ENCODE peak calls at places on chromosomes 11 and 22, in eight cellular contexts. One of them, this sample, is unnamed.

GRCh38 chr11:121592708-121593107 is 139.9 kb upstream of the SORL1-AS1 start:
- DNase-seq in tibial nerve: no peak
- DNase-seq in A549: no peak
- DNase-seq in stomach: no peak
- DNase-seq in HepG2: no peak
- DNase-seq in sigmoid colon: no peak
- DNase-seq in H1: no peak
- DNase-seq in suprapubic skin: no peak
- DNase-seq in this sample: no peak

GRCh38 chr11:62856333-62856910 is 17.0 kb upstream of the WDR74 start:
- DNase-seq in tibial nerve: no peak
- DNase-seq in A549: no peak
- DNase-seq in stomach: no peak
- DNase-seq in HepG2: no peak
- DNase-seq in sigmoid colon: no peak
- DNase-seq in H1: no peak
- DNase-seq in suprapubic skin: no peak
- DNase-seq in this sample: no peak

GRCh38 chr11:62647609-62648005 is 1.2 kb upstream of the GANAB start:
- DNase-seq in tibial nerve: no peak
- DNase-seq in A549: no peak
- DNase-seq in stomach: no peak
- DNase-seq in HepG2: no peak
- DNase-seq in sigmoid colon: no peak
- DNase-seq in H1: no peak
- DNase-seq in suprapubic skin: no peak
- DNase-seq in this sample: no peak

GRCh38 chr22:21703684-21704316 is 31.8 kb downstream of the YPEL1 start:
- DNase-seq in tibial nerve: no peak
- DNase-seq in A549: no peak
- DNase-seq in stomach: no peak
- DNase-seq in HepG2: no peak
- DNase-seq in sigmoid colon: no peak
- DNase-seq in H1: no peak
- DNase-seq in suprapubic skin: no peak
- DNase-seq in this sample: no peak

GRCh38 chr11:43868852-43869567 is 11.6 kb upstream of the ALKBH3 start:
- DNase-seq in tibial nerve: no peak
- DNase-seq in A549: peak
- DNase-seq in stomach: no peak
- DNase-seq in HepG2: peak
- DNase-seq in sigmoid colon: no peak
- DNase-seq in H1: no peak
- DNase-seq in suprapubic skin: no peak
- DNase-seq in this sample: no peak

GRCh38 chr11:77232242-77232641 is 69.2 kb downstream of the GDPD4 start:
- DNase-seq in tibial nerve: no peak
- DNase-seq in A549: no peak
- DNase-seq in stomach: no peak
- DNase-seq in HepG2: no peak
- DNase-seq in sigmoid colon: no peak
- DNase-seq in H1: no peak
- DNase-seq in suprapubic skin: no peak
- DNase-seq in this sample: no peak

GRCh38 chr11:115217726-115218311 is 286.4 kb downstream of the CADM1 start:
- DNase-seq in tibial nerve: no peak
- DNase-seq in A549: no peak
- DNase-seq in stomach: no peak
- DNase-seq in HepG2: no peak
- DNase-seq in sigmoid colon: no peak
- DNase-seq in H1: no peak
- DNase-seq in suprapubic skin: no peak
- DNase-seq in this sample: no peak

GRCh38 chr11:26229270-26229669 is 102.7 kb upstream of the ANO3 start:
- DNase-seq in tibial nerve: no peak
- DNase-seq in A549: peak
- DNase-seq in stomach: no peak
- DNase-seq in HepG2: no peak
- DNase-seq in sigmoid colon: no peak
- DNase-seq in H1: no peak
- DNase-seq in suprapubic skin: no peak
- DNase-seq in this sample: no peak

GRCh38 chr11:69218946-69219720 is 63.4 kb downstream of the SMIM38 start:
- DNase-seq in tibial nerve: no peak
- DNase-seq in A549: no peak
- DNase-seq in stomach: peak
- DNase-seq in HepG2: no peak
- DNase-seq in sigmoid colon: no peak
- DNase-seq in H1: peak
- DNase-seq in suprapubic skin: no peak
- DNase-seq in this sample: no peak

GRCh38 chr11:92322225-92322624 is 97.6 kb downstream of the FAT3 start:
- DNase-seq in tibial nerve: no peak
- DNase-seq in A549: no peak
- DNase-seq in stomach: no peak
- DNase-seq in HepG2: no peak
- DNase-seq in sigmoid colon: no peak
- DNase-seq in H1: no peak
- DNase-seq in suprapubic skin: no peak
- DNase-seq in this sample: no peak
- TF ChIP-seq EP300 in tibial nerve: no peak
- TF ChIP-seq EP300 in A549: no peak
- TF ChIP-seq EP300 in stomach: no peak
- TF ChIP-seq EP300 in HepG2: no peak
- TF ChIP-seq EP300 in sigmoid colon: no peak
- TF ChIP-seq EP300 in H1: no peak
- TF ChIP-seq EP300 in suprapubic skin: no peak
- TF ChIP-seq EP300 in this sample: no peak

GRCh38 chr11:86070435-86071056 is 1.7 kb upstream of the PICALM start:
- DNase-seq in tibial nerve: no peak
- DNase-seq in A549: no peak
- DNase-seq in stomach: no peak
- DNase-seq in HepG2: no peak
- DNase-seq in sigmoid colon: no peak
- DNase-seq in H1: no peak
- DNase-seq in suprapubic skin: no peak
- DNase-seq in this sample: no peak

GRCh38 chr11:86069408-86070086 is 663 bp upstream of the PICALM start:
- DNase-seq in tibial nerve: peak
- DNase-seq in A549: peak
- DNase-seq in stomach: no peak
- DNase-seq in HepG2: peak
- DNase-seq in sigmoid colon: peak
- DNase-seq in H1: no peak
- DNase-seq in suprapubic skin: no peak
- DNase-seq in this sample: peak

GRCh38 chr11:86068138-86068861 is 584 bp downstream of the PICALM start:
- DNase-seq in tibial nerve: peak
- DNase-seq in A549: peak
- DNase-seq in stomach: peak
- DNase-seq in HepG2: peak
- DNase-seq in sigmoid colon: peak
- DNase-seq in H1: peak
- DNase-seq in suprapubic skin: peak
- DNase-seq in this sample: peak

GRCh38 chr11:86067230-86068137 is 1.4 kb downstream of the PICALM start:
- DNase-seq in tibial nerve: no peak
- DNase-seq in A549: no peak
- DNase-seq in stomach: no peak
- DNase-seq in HepG2: peak
- DNase-seq in sigmoid colon: no peak
- DNase-seq in H1: no peak
- DNase-seq in suprapubic skin: no peak
- DNase-seq in this sample: no peak

GRCh38 chr11:86068951-86069407 is at the start of gene PICALM:
- DNase-seq in tibial nerve: peak
- DNase-seq in A549: peak
- DNase-seq in stomach: peak
- DNase-seq in HepG2: peak
- DNase-seq in sigmoid colon: peak
- DNase-seq in H1: peak
- DNase-seq in suprapubic skin: peak
- DNase-seq in this sample: peak
- TF ChIP-seq EP300 in tibial nerve: peak
- TF ChIP-seq EP300 in A549: no peak
- TF ChIP-seq EP300 in stomach: peak
- TF ChIP-seq EP300 in HepG2: no peak
- TF ChIP-seq EP300 in sigmoid colon: peak
- TF ChIP-seq EP300 in H1: no peak
- TF ChIP-seq EP300 in suprapubic skin: peak
- TF ChIP-seq EP300 in this sample: peak

GRCh38 chr22:38314992-38315800 is 2.0 kb downstream of the CSNK1E start:
- DNase-seq in tibial nerve: no peak
- DNase-seq in A549: no peak
- DNase-seq in stomach: peak
- DNase-seq in HepG2: no peak
- DNase-seq in sigmoid colon: no peak
- DNase-seq in H1: no peak
- DNase-seq in suprapubic skin: no peak
- DNase-seq in this sample: peak

GRCh38 chr22:38316340-38317236 is 645 bp downstream of the CSNK1E start:
- DNase-seq in tibial nerve: peak
- DNase-seq in A549: peak
- DNase-seq in stomach: peak
- DNase-seq in HepG2: no peak
- DNase-seq in sigmoid colon: peak
- DNase-seq in H1: peak
- DNase-seq in suprapubic skin: no peak
- DNase-seq in this sample: peak

GRCh38 chr22:38314140-38314991 is 2.9 kb downstream of the CSNK1E start:
- DNase-seq in tibial nerve: no peak
- DNase-seq in A549: no peak
- DNase-seq in stomach: no peak
- DNase-seq in HepG2: no peak
- DNase-seq in sigmoid colon: no peak
- DNase-seq in H1: no peak
- DNase-seq in suprapubic skin: no peak
- DNase-seq in this sample: peak

GRCh38 chr22:38317237-38317994 is at the start of gene CSNK1E:
- DNase-seq in tibial nerve: peak
- DNase-seq in A549: peak
- DNase-seq in stomach: peak
- DNase-seq in HepG2: no peak
- DNase-seq in sigmoid colon: peak
- DNase-seq in H1: peak
- DNase-seq in suprapubic skin: no peak
- DNase-seq in this sample: peak

GRCh38 chr22:38315801-38316339 is 1.4 kb downstream of the CSNK1E start:
- DNase-seq in tibial nerve: no peak
- DNase-seq in A549: no peak
- DNase-seq in stomach: no peak
- DNase-seq in HepG2: no peak
- DNase-seq in sigmoid colon: no peak
- DNase-seq in H1: no peak
- DNase-seq in suprapubic skin: no peak
- DNase-seq in this sample: no peak
- TF ChIP-seq EP300 in tibial nerve: no peak
- TF ChIP-seq EP300 in A549: no peak
- TF ChIP-seq EP300 in stomach: no peak
- TF ChIP-seq EP300 in HepG2: no peak
- TF ChIP-seq EP300 in sigmoid colon: no peak
- TF ChIP-seq EP300 in H1: no peak
- TF ChIP-seq EP300 in suprapubic skin: no peak
- TF ChIP-seq EP300 in this sample: no peak

DNA sequence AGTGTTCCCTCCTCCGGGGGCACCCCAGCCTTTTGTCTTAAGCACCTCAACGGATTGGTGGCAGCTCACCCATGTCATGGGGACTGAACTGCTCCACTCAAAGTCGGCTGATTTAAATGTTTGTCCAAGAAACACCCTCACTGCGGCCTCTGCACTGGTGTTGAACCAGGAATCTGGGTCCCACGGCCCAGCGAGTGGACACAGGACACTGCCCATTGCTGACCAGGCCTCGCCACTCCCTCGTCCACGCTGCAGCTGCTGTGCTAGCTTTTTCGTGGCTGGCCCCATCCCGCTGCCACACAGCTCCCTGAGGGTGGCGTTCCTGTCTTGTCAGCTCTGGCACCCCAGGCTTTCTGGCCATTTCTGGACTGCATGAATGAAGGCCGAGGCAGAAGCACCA is 646.2 kb downstream of the BRD1 start:
- DNase-seq in tibial nerve: no peak
- DNase-seq in A549: no peak
- DNase-seq in stomach: no peak
- DNase-seq in HepG2: no peak
- DNase-seq in sigmoid colon: no peak
- DNase-seq in H1: no peak
- DNase-seq in suprapubic skin: no peak
- DNase-seq in this sample: no peak
- TF ChIP-seq EP300 in tibial nerve: no peak
- TF ChIP-seq EP300 in A549: no peak
- TF ChIP-seq EP300 in stomach: no peak
- TF ChIP-seq EP300 in HepG2: no peak
- TF ChIP-seq EP300 in sigmoid colon: no peak
- TF ChIP-seq EP300 in H1: no peak
- TF ChIP-seq EP300 in suprapubic skin: no peak
- TF ChIP-seq EP300 in this sample: no peak

DNA sequence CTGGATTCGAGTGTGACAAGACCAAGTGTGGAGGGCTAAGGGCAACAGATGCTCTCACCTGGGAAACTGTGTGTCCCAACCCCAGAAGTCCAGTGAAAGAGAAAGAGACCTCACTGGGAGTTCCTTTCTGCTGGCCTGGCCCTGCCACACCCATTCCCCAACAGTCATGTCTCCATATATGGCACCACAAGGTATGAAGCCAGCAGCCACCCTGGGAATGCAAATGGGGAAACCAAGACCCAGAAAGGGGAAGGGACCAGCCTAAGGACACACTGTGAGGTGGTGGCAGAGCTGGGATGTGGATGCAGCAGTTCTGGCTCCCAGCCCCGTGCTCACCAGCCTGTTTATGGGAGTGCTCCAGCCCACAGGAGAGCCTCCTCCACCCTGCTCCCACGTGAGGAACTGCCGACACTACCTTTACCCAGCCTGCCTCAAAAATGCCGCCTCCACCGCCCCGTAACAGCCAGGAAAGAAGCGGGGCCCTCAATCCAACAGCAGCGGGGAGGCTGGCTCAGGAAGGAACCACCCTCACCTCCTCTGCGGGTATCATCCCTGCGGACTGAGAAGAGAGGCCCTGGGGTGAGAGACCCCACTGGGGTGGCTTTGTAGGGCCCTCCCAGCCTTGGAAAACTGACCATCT is 12.6 kb downstream of the LMO1 start:
- DNase-seq in tibial nerve: no peak
- DNase-seq in A549: no peak
- DNase-seq in stomach: no peak
- DNase-seq in HepG2: no peak
- DNase-seq in sigmoid colon: peak
- DNase-seq in H1: peak
- DNase-seq in suprapubic skin: peak
- DNase-seq in this sample: peak
- TF ChIP-seq EP300 in tibial nerve: no peak
- TF ChIP-seq EP300 in A549: no peak
- TF ChIP-seq EP300 in stomach: no peak
- TF ChIP-seq EP300 in HepG2: no peak
- TF ChIP-seq EP300 in sigmoid colon: no peak
- TF ChIP-seq EP300 in H1: no peak
- TF ChIP-seq EP300 in suprapubic skin: no peak
- TF ChIP-seq EP300 in this sample: no peak

This sample was measured in transverse colon.